ENCODE peak calls at places on chromosomes 4 and X, in nine cellular contexts. One of them, this sample, is unnamed.

GRCh38 chr4:85512446-85513205 is 37.7 kb downstream of the ARHGAP24 start:
- DNase-seq in hepatic stellate cell: no peak
- DNase-seq in GM10248: no peak
- DNase-seq in Calu3: no peak
- DNase-seq in activated CD4-positive, alpha-beta T cell treated with anti-CD3 and anti-CD28 coated beads, Interleukin-2, amount 50 U/mL, for 1 hour: no peak
- DNase-seq in bronchial epithelial cell: no peak
- DNase-seq in erythroblast: no peak
- DNase-seq in Kasumi-1: no peak
- DNase-seq in sciatic nerve: no peak
- DNase-seq in this sample: no peak

GRCh38 chrX:35380808-35381700 is 417.1 kb upstream of the MAGEB16 start:
- DNase-seq in hepatic stellate cell: peak; percentile 2
- DNase-seq in GM10248: peak; percentile 5
- DNase-seq in Calu3: no peak
- DNase-seq in activated CD4-positive, alpha-beta T cell treated with anti-CD3 and anti-CD28 coated beads, Interleukin-2, amount 50 U/mL, for 1 hour: no peak
- DNase-seq in bronchial epithelial cell: peak; percentile 40
- DNase-seq in erythroblast: peak; percentile 0
- DNase-seq in Kasumi-1: peak; percentile 14
- DNase-seq in sciatic nerve: no peak
- DNase-seq in this sample: peak; percentile 28

GRCh38 chr4:182971702-182972101 is 54.5 kb upstream of the DCTD start:
- DNase-seq in hepatic stellate cell: no peak
- DNase-seq in GM10248: no peak
- DNase-seq in Calu3: no peak
- DNase-seq in activated CD4-positive, alpha-beta T cell treated with anti-CD3 and anti-CD28 coated beads, Interleukin-2, amount 50 U/mL, for 1 hour: no peak
- DNase-seq in bronchial epithelial cell: no peak
- DNase-seq in erythroblast: no peak
- DNase-seq in Kasumi-1: no peak
- DNase-seq in sciatic nerve: no peak
- DNase-seq in this sample: no peak

GRCh38 chr4:106588906-106589305 is 220.3 kb upstream of the GIMD1 start:
- DNase-seq in hepatic stellate cell: no peak
- DNase-seq in GM10248: no peak
- DNase-seq in Calu3: no peak
- DNase-seq in activated CD4-positive, alpha-beta T cell treated with anti-CD3 and anti-CD28 coated beads, Interleukin-2, amount 50 U/mL, for 1 hour: no peak
- DNase-seq in bronchial epithelial cell: peak; percentile 47
- DNase-seq in erythroblast: no peak
- DNase-seq in Kasumi-1: no peak
- DNase-seq in sciatic nerve: no peak
- DNase-seq in this sample: no peak

GRCh38 chr4:173735055-173735454 is 205.0 kb upstream of the HAND2 start:
- DNase-seq in hepatic stellate cell: no peak
- DNase-seq in GM10248: no peak
- DNase-seq in Calu3: no peak
- DNase-seq in activated CD4-positive, alpha-beta T cell treated with anti-CD3 and anti-CD28 coated beads, Interleukin-2, amount 50 U/mL, for 1 hour: no peak
- DNase-seq in bronchial epithelial cell: peak; percentile 6
- DNase-seq in erythroblast: no peak
- DNase-seq in Kasumi-1: no peak
- DNase-seq in sciatic nerve: no peak
- DNase-seq in this sample: no peak

GRCh38 chr4:81528979-81529378 is 57.3 kb upstream of the RASGEF1B start:
- DNase-seq in hepatic stellate cell: no peak
- DNase-seq in GM10248: no peak
- DNase-seq in Calu3: no peak
- DNase-seq in activated CD4-positive, alpha-beta T cell treated with anti-CD3 and anti-CD28 coated beads, Interleukin-2, amount 50 U/mL, for 1 hour: no peak
- DNase-seq in bronchial epithelial cell: no peak
- DNase-seq in erythroblast: no peak
- DNase-seq in Kasumi-1: no peak
- DNase-seq in sciatic nerve: no peak
- DNase-seq in this sample: no peak

GRCh38 chr4:56976878-56977320 is 507 bp downstream of the NOA1 start:
- DNase-seq in hepatic stellate cell: no peak
- DNase-seq in GM10248: peak; percentile 59
- DNase-seq in Calu3: peak; percentile 70
- DNase-seq in activated CD4-positive, alpha-beta T cell treated with anti-CD3 and anti-CD28 coated beads, Interleukin-2, amount 50 U/mL, for 1 hour: peak; percentile 59
- DNase-seq in bronchial epithelial cell: peak; percentile 50
- DNase-seq in erythroblast: peak; percentile 69
- DNase-seq in Kasumi-1: no peak
- DNase-seq in sciatic nerve: no peak
- DNase-seq in this sample: peak; percentile 76

GRCh38 chrX:24423960-24424359 is 41.1 kb upstream of the PDK3 start:
- DNase-seq in hepatic stellate cell: no peak
- DNase-seq in GM10248: no peak
- DNase-seq in Calu3: no peak
- DNase-seq in activated CD4-positive, alpha-beta T cell treated with anti-CD3 and anti-CD28 coated beads, Interleukin-2, amount 50 U/mL, for 1 hour: no peak
- DNase-seq in bronchial epithelial cell: peak; percentile 35
- DNase-seq in erythroblast: no peak
- DNase-seq in Kasumi-1: no peak
- DNase-seq in sciatic nerve: no peak
- DNase-seq in this sample: no peak

GRCh38 chrX:154542723-154543424 is 3.8 kb downstream of the G6PD start:
- DNase-seq in hepatic stellate cell: no peak
- DNase-seq in GM10248: no peak
- DNase-seq in Calu3: no peak
- DNase-seq in activated CD4-positive, alpha-beta T cell treated with anti-CD3 and anti-CD28 coated beads, Interleukin-2, amount 50 U/mL, for 1 hour: no peak
- DNase-seq in bronchial epithelial cell: no peak
- DNase-seq in erythroblast: peak; percentile 60
- DNase-seq in Kasumi-1: peak; percentile 76
- DNase-seq in sciatic nerve: no peak
- DNase-seq in this sample: no peak

GRCh38 chrX:48488034-48488433 is 12.0 kb downstream of the FTSJ1 start:
- DNase-seq in hepatic stellate cell: no peak
- DNase-seq in GM10248: no peak
- DNase-seq in Calu3: no peak
- DNase-seq in activated CD4-positive, alpha-beta T cell treated with anti-CD3 and anti-CD28 coated beads, Interleukin-2, amount 50 U/mL, for 1 hour: no peak
- DNase-seq in bronchial epithelial cell: no peak
- DNase-seq in erythroblast: no peak
- DNase-seq in Kasumi-1: no peak
- DNase-seq in sciatic nerve: no peak
- DNase-seq in this sample: peak; percentile 21